ENCODE peak calls at places on chromosomes 5 and 9, in nine cellular contexts. D is effector memory CD4-positive, alpha-beta T cell; E is skeletal muscle cell; Q is NCI-H1105; G is ACHN; H is H4; M is neural crest cell; R is activated CD8-positive, alpha-beta T cell treated with anti-CD3 and anti-CD28 coated beads for 36 hours; V is C1 segment of cervical spinal cord. Y is an unnamed sample.

GRCh38 chr9:117156771-117157535 is 257.9 kb downstream of the ASTN2 start:
- DNase-seq in R (no peak), G (no peak), E (no peak), Q (peak; percentile 10), V (no peak), D (no peak), M (no peak), H (no peak), Y (no peak)

GRCh38 chr5:88283690-88284089 is 15.0 kb upstream of the TMEM161B start:
- DNase-seq in E (no peak), Q (no peak), M (no peak), G (no peak), V (no peak), R (no peak), H (no peak), D (no peak), Y (no peak)

GRCh38 chr5:142403583-142403982 is 78.8 kb upstream of the SPRY4 start:
- DNase-seq in M (no peak), H (no peak), R (no peak), G (no peak), Q (no peak), V (no peak), E (no peak), D (no peak), Y (no peak)

GRCh38 chr9:98049668-98050067 is 6.9 kb upstream of the NANS start:
- DNase-seq in V (no peak), H (no peak), M (no peak), R (no peak), D (no peak), E (no peak), Q (no peak), G (no peak), Y (no peak)

GRCh38 chr9:134863941-134864820 is 16.4 kb upstream of the FCN2 start:
- DNase-seq in E (no peak), D (no peak), H (peak; percentile 45), Q (no peak), V (no peak), R (no peak), M (no peak), G (no peak), Y (no peak)

GRCh38 chr5:88889165-88890069 is 6.4 kb upstream of the MEF2C start:
- DNase-seq in G (no peak), V (peak; percentile 71), E (no peak), R (no peak), D (no peak), Q (no peak), H (no peak), M (peak; percentile 33), Y (no peak)

GRCh38 chr9:130331573-130331972 is 66.0 kb downstream of the HMCN2 start:
- DNase-seq in V (no peak), H (no peak), M (no peak), G (peak; percentile 31), D (no peak), Q (no peak), E (peak; percentile 10), R (no peak), Y (no peak)

GRCh38 chr9:135971892-135972291 is 10.7 kb upstream of the UBAC1 start:
- DNase-seq in R (peak; percentile 62), D (peak; percentile 23), V (no peak), M (no peak), G (peak; percentile 35), Q (no peak), E (no peak), H (no peak), Y (no peak)

GRCh38 chr5:179377421-179378115 is 32.3 kb upstream of the ADAMTS2 start:
- DNase-seq in M (no peak), D (no peak), V (no peak), E (no peak), R (no peak), H (no peak), G (no peak), Q (no peak), Y (no peak)

GRCh38 chr5:36570268-36570667 is 36.1 kb upstream of the SLC1A3 start:
- DNase-seq in G (no peak), H (peak; percentile 51), D (no peak), V (no peak), M (no peak), Q (no peak), R (no peak), E (peak; percentile 76), Y (no peak)

GRCh38 chr9:113996531-113997001 is 81.5 kb downstream of the AMBP start:
- DNase-seq in M (no peak), V (no peak), E (no peak), G (no peak), Q (no peak), D (no peak), H (no peak), R (no peak), Y (no peak)

GRCh38 chr9:18268381-18268780 is 205.6 kb upstream of the ADAMTSL1 start:
- DNase-seq in D (no peak), R (no peak), Q (no peak), M (no peak), G (no peak), V (no peak), E (peak; percentile 64), H (peak; percentile 9), Y (no peak)

GRCh38 chr5:42467981-42468524 is 44.8 kb downstream of the GHR start:
- DNase-seq in Q (no peak), E (no peak), V (no peak), D (no peak), R (no peak), H (no peak), M (no peak), G (no peak), Y (no peak)

GRCh38 chr5:41869150-41869738 is 981 bp downstream of the OXCT1 start:
- DNase-seq in R (peak; percentile 20), H (no peak), Q (no peak), V (no peak), G (peak; percentile 12), M (peak; percentile 3), E (no peak), D (no peak), Y (no peak)

GRCh38 chr5:93436083-93436482 is 144.9 kb downstream of the NR2F1-AS1 start:
- DNase-seq in G (no peak), Q (no peak), R (no peak), M (no peak), V (no peak), D (no peak), E (no peak), H (no peak), Y (no peak)

GRCh38 chr9:15543033-15543791 is 9.6 kb upstream of the CCDC171 start:
- DNase-seq in R (no peak), D (no peak), Q (no peak), M (no peak), E (peak; percentile 1), V (no peak), H (no peak), G (no peak), Y (no peak)

GRCh38 chr5:160183075-160183474 is 46.2 kb upstream of the FABP6 start:
- DNase-seq in G (peak; percentile 41), H (no peak), D (no peak), V (no peak), M (no peak), R (no peak), Q (no peak), E (no peak), Y (no peak)

Y was measured in stimulated activated CD8-positive, alpha-beta memory T cell treated with anti-CD3 and anti-CD28 coated beads, Interleukin-15, amount 100 ng/mL, for 24 hours.